ENCODE peak calls at places on chromosomes 13 and 19, in eight cellular contexts. W is mesenteric fat pad; C is nephron progenitor cell; I is progenitor cell of endocrine pancreas; S is T-helper 1 cell; E is stimulated activated CD4-positive, alpha-beta T cell treated with anti-CD3 and anti-CD28 coated beads, Interleukin-1b, Interleukin-23, amount 100 ng/mL, for 24 hours; R is AG09319; K is NCI-H1048. T is an unnamed sample.

GRCh38 chr13:68125087-68125480 is 894.9 kb upstream of the PCDH9 start:
- DNase-seq in C (no peak), I (no peak), R (no peak), W (no peak), K (no peak), S (no peak), E (no peak), T (no peak)

GRCh38 chr13:72648513-72649065 is 78.8 kb downstream of the MZT1 start:
- DNase-seq in R (no peak), I (no peak), W (no peak), S (no peak), E (no peak), K (no peak), C (no peak), T (no peak)

GRCh38 chr13:78876915-78877549 is 218.1 kb upstream of the OBI1 start:
- DNase-seq in C (no peak), E (no peak), I (no peak), K (no peak), W (no peak), S (no peak), R (no peak), T (no peak)

GRCh38 chr13:63864171-63864902 is 2448.7 kb upstream of the PCDH20 start:
- DNase-seq in W (no peak), I (no peak), C (no peak), R (no peak), K (no peak), E (no peak), S (no peak), T (no peak)

GRCh38 chr13:96052655-96053002 is 572 bp downstream of the UGGT2 start:
- DNase-seq in R (peak), C (no peak), K (no peak), W (no peak), I (no peak), E (no peak), S (no peak), T (no peak)

GRCh38 chr19:36256853-36257511 is 42.1 kb downstream of the ZNF146 start:
- DNase-seq in W (no peak), S (no peak), K (no peak), R (no peak), C (no peak), I (no peak), E (no peak), T (no peak)

GRCh38 chr13:43325636-43326035 is 302.2 kb downstream of the DNAJC15 start:
- DNase-seq in C (no peak), I (no peak), E (no peak), R (no peak), S (no peak), W (no peak), K (no peak), T (no peak)

GRCh38 chr13:46160474-46161066 is 21.4 kb downstream of the LCP1 start:
- DNase-seq in E (no peak), K (peak), W (no peak), R (peak), I (no peak), S (no peak), C (peak), T (no peak)

GRCh38 chr13:27172495-27172842 is 858 bp upstream of the USP12 start:
- DNase-seq in C (no peak), K (no peak), R (no peak), W (no peak), S (no peak), I (no peak), E (no peak), T (no peak)

GRCh38 chr19:50710094-50710493 is 9.5 kb downstream of the SHANK1 start:
- DNase-seq in W (no peak), S (no peak), R (no peak), C (no peak), I (no peak), K (no peak), E (no peak), T (no peak)

GRCh38 chr19:57709616-57710015 is 612 bp upstream of the ZNF154 start:
- DNase-seq in I (no peak), S (no peak), W (no peak), C (no peak), R (no peak), K (no peak), E (no peak), T (no peak)

GRCh38 chr19:18000981-18001836 is 6.8 kb upstream of the ARRDC2 start:
- DNase-seq in K (peak), C (peak), R (no peak), E (peak), W (peak), S (peak), I (no peak), T (no peak)

GRCh38 chr13:112443191-112444000 is 67.2 kb downstream of the SPACA7 start:
- DNase-seq in C (peak), E (no peak), W (peak), I (no peak), K (no peak), R (no peak), S (no peak), T (no peak)

GRCh38 chr13:28316129-28316528 is 177.8 kb downstream of the PAN3 start:
- DNase-seq in E (no peak), I (no peak), K (no peak), C (no peak), S (no peak), R (no peak), W (no peak), T (no peak)

GRCh38 chr13:26878465-26878864 is 117.9 kb upstream of the GPR12 start:
- DNase-seq in R (no peak), K (no peak), W (no peak), C (no peak), S (no peak), I (no peak), E (no peak), T (no peak)

GRCh38 chr13:28751210-28751935 is 32.6 kb upstream of the SLC46A3 start:
- DNase-seq in C (no peak), E (no peak), R (no peak), S (no peak), I (no peak), K (no peak), W (no peak), T (no peak)

GRCh38 chr19:1355974-1356865 is 27.5 kb upstream of the NDUFS7 start:
- DNase-seq in K (no peak), I (no peak), C (no peak), R (no peak), E (no peak), W (no peak), S (no peak), T (no peak)

GRCh38 chr19:29806098-29806866 is 5.5 kb upstream of the CCNE1 start:
- DNase-seq in S (no peak), W (no peak), K (no peak), E (no peak), I (no peak), R (peak), C (no peak), T (peak)

GRCh38 chr13:30743319-30744055 is 8.1 kb downstream of the ALOX5AP start:
- DNase-seq in E (no peak), K (no peak), S (no peak), C (no peak), I (no peak), R (peak), W (no peak), T (no peak)

GRCh38 chr19:4909172-4909896 is at the start of gene UHRF1:
- DNase-seq in W (no peak), R (no peak), C (peak), E (peak), S (no peak), K (no peak), I (peak), T (no peak)

GRCh38 chr19:41696402-41697197 is 8.5 kb upstream of the CEACAM7 start:
- DNase-seq in R (no peak), E (no peak), S (no peak), W (peak), I (no peak), C (peak), K (no peak), T (no peak)

GRCh38 chr13:26019881-26020535 is 31.8 kb downstream of the SHISA2 start:
- DNase-seq in W (no peak), C (no peak), I (no peak), R (no peak), E (no peak), K (no peak), S (no peak), T (no peak)

GRCh38 chr19:34851277-34851804 is 75.4 kb upstream of the ZNF30 start:
- DNase-seq in S (no peak), R (no peak), W (no peak), K (no peak), I (no peak), C (no peak), E (no peak), T (no peak)

GRCh38 chr13:111291908-111292307 is 28.5 kb upstream of the TEX29 start:
- DNase-seq in I (no peak), S (no peak), R (no peak), K (no peak), W (no peak), C (no peak), E (no peak), T (no peak)